ENCODE peak calls at places on chromosomes 7 and 10, in five cellular contexts. One of them, this sample, is unnamed.

GRCh38 chr7:11923376-11923922 is 91.5 kb upstream of the THSD7A start:
- DNase-seq in HFFc6: no peak
- DNase-seq in thoracic aorta: no peak
- DNase-seq in HL-60: no peak
- DNase-seq in left ventricle myocardium inferior: no peak
- DNase-seq in this sample: no peak

GRCh38 chr10:118439824-118440223 is 97.7 kb upstream of the FAM204A start:
- DNase-seq in HFFc6: no peak
- DNase-seq in thoracic aorta: no peak
- DNase-seq in HL-60: no peak
- DNase-seq in left ventricle myocardium inferior: no peak
- DNase-seq in this sample: no peak

GRCh38 chr7:142689439-142690168 is 59.7 kb upstream of the PRSS1 start:
- DNase-seq in HFFc6: no peak
- DNase-seq in thoracic aorta: no peak
- DNase-seq in HL-60: no peak
- DNase-seq in left ventricle myocardium inferior: no peak
- DNase-seq in this sample: no peak

GRCh38 chr10:9579110-9579705 is 1438.5 kb upstream of the CELF2 start:
- DNase-seq in HFFc6: no peak
- DNase-seq in thoracic aorta: no peak
- DNase-seq in HL-60: no peak
- DNase-seq in left ventricle myocardium inferior: no peak
- DNase-seq in this sample: peak

GRCh38 chr7:121547341-121548092 is 151.4 kb upstream of the FAM3C start:
- DNase-seq in HFFc6: peak
- DNase-seq in thoracic aorta: no peak
- DNase-seq in HL-60: peak
- DNase-seq in left ventricle myocardium inferior: no peak
- DNase-seq in this sample: peak

GRCh38 chr7:13359656-13360055 is 629.8 kb downstream of the ETV1 start:
- DNase-seq in HFFc6: no peak
- DNase-seq in thoracic aorta: no peak
- DNase-seq in HL-60: no peak
- DNase-seq in left ventricle myocardium inferior: no peak
- DNase-seq in this sample: no peak

GRCh38 chr10:69570050-69570816 is 3.0 kb downstream of the NEUROG3 start:
- DNase-seq in HFFc6: no peak
- DNase-seq in thoracic aorta: no peak
- DNase-seq in HL-60: no peak
- DNase-seq in left ventricle myocardium inferior: no peak
- DNase-seq in this sample: no peak

GRCh38 chr10:33008499-33009243 is 50.6 kb upstream of the ITGB1 start:
- DNase-seq in HFFc6: peak
- DNase-seq in thoracic aorta: no peak
- DNase-seq in HL-60: peak
- DNase-seq in left ventricle myocardium inferior: no peak
- DNase-seq in this sample: peak

GRCh38 chr7:284762-285722 is 4.9 kb upstream of the FOXL3 start:
- DNase-seq in HFFc6: no peak
- DNase-seq in thoracic aorta: no peak
- DNase-seq in HL-60: no peak
- DNase-seq in left ventricle myocardium inferior: no peak
- DNase-seq in this sample: no peak

GRCh38 chr7:32648408-32649156 is 153.3 kb downstream of the AVL9 start:
- DNase-seq in HFFc6: no peak
- DNase-seq in thoracic aorta: no peak
- DNase-seq in HL-60: no peak
- DNase-seq in left ventricle myocardium inferior: no peak
- DNase-seq in this sample: no peak

GRCh38 chr7:45677311-45677900 is 103.2 kb downstream of the ADCY1 start:
- DNase-seq in HFFc6: no peak
- DNase-seq in thoracic aorta: no peak
- DNase-seq in HL-60: no peak
- DNase-seq in left ventricle myocardium inferior: no peak
- DNase-seq in this sample: no peak

GRCh38 chr10:121722665-121723064 is 124.4 kb upstream of the FGFR2 start:
- DNase-seq in HFFc6: peak
- DNase-seq in thoracic aorta: no peak
- DNase-seq in HL-60: no peak
- DNase-seq in left ventricle myocardium inferior: no peak
- DNase-seq in this sample: no peak

DNA sequence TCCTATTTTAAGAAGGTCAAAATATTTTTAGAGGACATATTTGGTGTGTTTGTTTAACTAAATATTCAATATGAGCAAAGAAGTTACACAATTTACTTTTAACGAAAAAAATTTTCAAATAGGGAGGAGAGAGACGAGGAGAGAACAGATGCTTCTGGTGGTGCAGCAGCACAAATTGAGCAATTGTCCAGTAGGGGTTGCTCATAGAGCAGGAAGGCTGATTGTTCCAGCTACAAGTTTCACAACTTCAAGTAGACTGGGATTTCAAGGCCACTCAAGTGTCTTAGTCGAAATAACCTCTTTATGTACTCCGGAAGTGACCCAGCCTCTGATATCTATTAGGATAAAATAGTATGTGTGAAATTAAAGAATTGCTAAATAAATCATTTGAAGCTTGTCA is 197.9 kb downstream of the HDAC9 start:
- DNase-seq in HFFc6: peak
- DNase-seq in thoracic aorta: no peak
- DNase-seq in HL-60: peak
- DNase-seq in left ventricle myocardium inferior: no peak
- DNase-seq in this sample: peak
- TF ChIP-seq CTCF in HFFc6: peak
- TF ChIP-seq CTCF in thoracic aorta: peak
- TF ChIP-seq CTCF in HL-60: no peak
- TF ChIP-seq CTCF in left ventricle myocardium inferior: peak
- TF ChIP-seq CTCF in this sample: peak

GRCh38 chr7:35037526-35038339 is 448 bp upstream of the DPY19L1 start:
- DNase-seq in HFFc6: peak
- DNase-seq in thoracic aorta: peak
- DNase-seq in HL-60: peak
- DNase-seq in left ventricle myocardium inferior: peak
- DNase-seq in this sample: peak

GRCh38 chr7:35037211-35037525 is at the start of gene DPY19L1:
- DNase-seq in HFFc6: no peak
- DNase-seq in thoracic aorta: no peak
- DNase-seq in HL-60: no peak
- DNase-seq in left ventricle myocardium inferior: no peak
- DNase-seq in this sample: no peak

GRCh38 chr7:35036361-35037171 is 719 bp downstream of the DPY19L1 start:
- DNase-seq in HFFc6: peak
- DNase-seq in thoracic aorta: no peak
- DNase-seq in HL-60: peak
- DNase-seq in left ventricle myocardium inferior: peak
- DNase-seq in this sample: peak

GRCh38 chr7:35038340-35038738 is 1.1 kb upstream of the DPY19L1 start:
- DNase-seq in HFFc6: no peak
- DNase-seq in thoracic aorta: no peak
- DNase-seq in HL-60: no peak
- DNase-seq in left ventricle myocardium inferior: no peak
- DNase-seq in this sample: no peak

GRCh38 chr7:35035511-35035921 is 1.8 kb downstream of the DPY19L1 start:
- DNase-seq in HFFc6: peak
- DNase-seq in thoracic aorta: no peak
- DNase-seq in HL-60: no peak
- DNase-seq in left ventricle myocardium inferior: no peak
- DNase-seq in this sample: no peak
- TF ChIP-seq CTCF in HFFc6: no peak
- TF ChIP-seq CTCF in thoracic aorta: no peak
- TF ChIP-seq CTCF in HL-60: no peak
- TF ChIP-seq CTCF in left ventricle myocardium inferior: no peak
- TF ChIP-seq CTCF in this sample: no peak

GRCh38 chr10:98134431-98135221 is at the start of gene R3HCC1L:
- DNase-seq in HFFc6: peak
- DNase-seq in thoracic aorta: peak
- DNase-seq in HL-60: peak
- DNase-seq in left ventricle myocardium inferior: peak
- DNase-seq in this sample: peak
- TF ChIP-seq CTCF in HFFc6: no peak
- TF ChIP-seq CTCF in thoracic aorta: no peak
- TF ChIP-seq CTCF in HL-60: no peak
- TF ChIP-seq CTCF in left ventricle myocardium inferior: no peak
- TF ChIP-seq CTCF in this sample: no peak

DNA sequence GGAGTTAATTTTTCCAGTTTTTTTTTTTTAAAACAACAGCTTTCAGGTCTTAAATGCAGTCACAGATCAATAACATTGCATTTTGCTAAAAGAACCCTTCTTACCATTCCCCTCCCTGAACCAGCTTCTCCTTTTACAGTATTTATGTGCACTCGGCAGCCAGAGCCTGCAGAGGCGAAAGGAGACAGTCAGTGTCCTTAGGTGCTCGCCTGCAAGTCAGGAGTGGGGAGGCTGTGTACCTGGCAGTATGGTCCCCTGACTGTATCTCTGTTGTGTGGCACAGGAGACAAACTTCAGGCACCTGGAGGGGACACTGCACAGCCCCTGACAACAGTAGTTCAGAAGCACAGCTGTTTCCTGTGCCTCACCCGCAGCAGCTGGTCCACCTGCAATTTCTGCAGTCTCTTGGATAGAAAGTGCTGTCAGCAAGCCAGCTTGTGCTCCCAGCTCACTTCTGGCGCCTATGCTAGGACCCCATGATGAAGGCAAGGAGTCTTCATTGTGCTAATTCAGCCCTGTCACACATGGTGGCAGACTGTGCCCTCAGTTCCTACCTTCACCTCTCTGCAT is 73.4 kb upstream of the LAMB4 start:
- DNase-seq in HFFc6: no peak
- DNase-seq in thoracic aorta: no peak
- DNase-seq in HL-60: no peak
- DNase-seq in left ventricle myocardium inferior: no peak
- DNase-seq in this sample: no peak
- TF ChIP-seq CTCF in HFFc6: no peak
- TF ChIP-seq CTCF in thoracic aorta: no peak
- TF ChIP-seq CTCF in HL-60: no peak
- TF ChIP-seq CTCF in left ventricle myocardium inferior: no peak
- TF ChIP-seq CTCF in this sample: no peak